ENCODE peak calls at places on chromosome 14, in four cellular contexts. H is IMR-90, U is H9, I is H1. W is an unnamed sample.

GRCh38 chr14:28676481-28676880 is 90.1 kb upstream of the FOXG1 start:
- DNase-seq in U (no peak), I (no peak), H (peak), W (peak)

GRCh38 chr14:74836251-74836957 is 39.5 kb downstream of the PROX2 start:
- DNase-seq in I (no peak), H (peak), U (no peak), W (no peak)

GRCh38 chr14:24145700-24146621 is at the start of gene PSME2:
- DNase-seq in H (peak), I (no peak), U (no peak), W (no peak)

GRCh38 chr14:62097824-62098223 is 335.6 kb downstream of the SNAPC1 start:
- DNase-seq in I (no peak), U (no peak), H (no peak), W (peak)

GRCh38 chr14:84750284-84750683 is 779.7 kb upstream of the FLRT2 start:
- DNase-seq in U (no peak), I (no peak), H (no peak), W (peak)

GRCh38 chr14:104855532-104856090 is 9.5 kb upstream of the CEP170B start:
- DNase-seq in I (no peak), U (no peak), H (no peak), W (no peak)

GRCh38 chr14:103576371-103577024 is 13.7 kb downstream of the COA8 start:
- DNase-seq in H (peak), U (peak), I (no peak), W (peak)

GRCh38 chr14:24948261-24948847 is 101.6 kb downstream of the STXBP6 start:
- DNase-seq in U (no peak), I (no peak), H (no peak), W (peak)

GRCh38 chr14:88507208-88507607 is 47.6 kb downstream of the PTPN21 start:
- DNase-seq in H (no peak), I (no peak), U (no peak), W (no peak)
- H4K5ac ChIP-seq in H (no peak), I (no peak), U (no peak), W (no peak)

GRCh38 chr14:22929104-22929847 is at the start of gene PRMT5:
- DNase-seq in H (peak), I (peak), U (peak), W (peak)
- H2BK5ac ChIP-seq in H (peak), I (peak), U (no peak), W (peak)

GRCh38 chr14:59161571-59162175 is 26.8 kb upstream of the DAAM1 start:
- DNase-seq in U (no peak), I (no peak), H (peak), W (peak)
- H4K5ac ChIP-seq in U (no peak), I (no peak), H (no peak), W (no peak)

GRCh38 chr14:64821651-64822050 is 58.1 kb downstream of the SPTB start:
- DNase-seq in H (no peak), I (no peak), U (no peak), W (peak)
- H2BK5ac ChIP-seq in H (no peak), I (no peak), U (no peak), W (no peak)

DNA sequence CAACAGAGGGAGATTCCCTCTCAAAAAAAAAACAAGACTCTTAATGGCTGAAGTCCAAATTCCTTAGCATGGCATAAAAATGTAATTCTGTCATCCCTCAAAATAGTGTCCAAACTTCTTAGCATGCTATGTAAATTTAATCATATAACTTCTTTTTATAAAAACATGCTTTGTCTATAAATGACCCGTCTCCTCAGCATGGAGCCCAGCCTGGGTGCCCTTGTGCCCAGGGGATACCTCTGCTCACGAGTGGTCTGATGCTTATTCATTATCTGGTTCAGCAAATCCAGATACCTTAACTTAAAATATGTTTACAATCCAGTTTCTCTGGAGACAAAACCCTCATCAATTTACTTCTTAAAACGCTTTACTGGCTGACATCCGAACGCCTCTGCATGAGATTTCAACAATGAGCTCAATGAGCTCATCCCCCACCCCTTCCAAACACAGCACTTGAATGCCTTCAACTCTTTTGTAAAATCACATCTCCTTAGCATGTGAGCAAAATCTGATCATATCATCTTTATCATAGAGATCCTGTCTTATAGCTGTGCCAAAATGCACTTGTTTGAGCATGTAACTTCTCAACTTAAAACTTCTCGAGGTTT is 15.7 kb downstream of the RTL1 start:
- DNase-seq in U (no peak), H (no peak), I (no peak), W (no peak)
- H4K5ac ChIP-seq in U (no peak), H (no peak), I (no peak), W (no peak)

DNA sequence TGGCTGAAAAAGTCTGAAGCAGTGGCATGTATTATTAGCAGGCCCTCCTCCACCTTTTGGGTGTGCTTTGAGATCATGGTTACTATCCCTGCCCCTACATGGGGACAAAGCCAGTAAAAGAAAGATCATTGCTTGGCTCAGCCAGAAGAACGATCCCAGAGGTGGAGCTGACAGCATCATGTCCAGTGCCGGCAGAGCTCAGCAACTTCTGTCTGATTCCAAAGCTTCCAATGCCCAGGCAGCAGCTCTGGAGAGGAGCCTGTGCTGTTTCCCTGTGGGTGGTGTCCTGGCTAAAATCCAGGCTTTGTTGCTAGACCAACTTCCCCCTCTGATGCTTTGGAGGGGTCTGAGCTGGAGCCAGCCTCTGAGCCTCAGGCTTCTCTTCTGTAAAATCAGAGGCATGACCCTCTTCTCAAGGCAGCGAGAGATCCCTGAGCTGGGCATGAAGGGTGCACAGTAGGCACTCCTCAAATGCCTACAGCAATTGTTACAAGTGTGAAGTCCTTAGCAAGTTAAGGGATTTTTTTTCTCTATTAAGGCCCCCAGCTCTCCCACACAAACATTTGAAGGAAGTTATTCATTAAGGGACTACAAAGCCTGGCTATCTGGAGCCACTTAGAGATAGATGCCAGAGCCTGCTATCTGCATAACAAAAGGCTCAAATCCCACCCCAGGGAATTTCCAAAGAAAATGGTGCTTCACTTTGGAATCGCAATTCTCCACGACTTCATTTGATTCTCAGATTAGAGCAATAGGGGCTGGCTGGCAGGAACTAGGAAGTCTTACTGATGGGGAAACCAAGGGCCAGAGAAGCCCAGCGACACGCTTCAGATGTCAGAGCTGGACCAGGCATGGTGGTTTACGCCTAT is 10.9 kb upstream of the GSC start:
- DNase-seq in H (no peak), U (peak), I (no peak), W (peak)
- H2BK5ac ChIP-seq in H (no peak), U (no peak), I (no peak), W (peak)

GRCh38 chr14:99077844-99078236 is 194.2 kb downstream of the BCL11B start:
- DNase-seq in U (peak), I (no peak), H (no peak), W (no peak)

GRCh38 chr14:99080306-99080705 is 191.7 kb downstream of the BCL11B start:
- DNase-seq in I (no peak), U (peak), H (no peak), W (no peak)

GRCh38 chr14:99077076-99077843 is 194.7 kb downstream of the BCL11B start:
- DNase-seq in U (no peak), I (no peak), H (no peak), W (no peak)

GRCh38 chr14:99079061-99079727 is 192.8 kb downstream of the BCL11B start:
- DNase-seq in I (no peak), H (no peak), U (peak), W (no peak)

DNA sequence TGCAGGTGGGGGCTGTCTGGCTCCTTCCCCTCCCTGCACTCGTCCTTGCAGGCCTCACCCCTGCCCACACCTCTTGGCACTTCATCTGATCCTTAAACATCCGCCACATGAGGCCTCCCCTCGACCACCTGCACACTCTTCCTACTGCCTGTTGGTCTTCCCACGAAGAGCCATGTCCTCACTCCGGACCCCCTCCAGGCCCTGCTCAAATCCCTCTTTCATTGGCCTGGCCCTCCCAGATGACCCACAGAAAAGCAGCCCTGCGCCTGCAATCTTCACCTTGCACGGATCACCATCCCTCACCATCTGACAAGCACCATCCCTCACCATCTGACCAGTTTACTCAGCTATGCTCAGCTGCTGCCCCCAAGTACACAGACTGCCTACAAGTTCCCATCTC is 193.6 kb downstream of the BCL11B start:
- DNase-seq in I (no peak), H (no peak), U (peak), W (no peak)
- H4K5ac ChIP-seq in I (no peak), H (no peak), U (no peak), W (no peak)

GRCh38 chr14:96267336-96267735 is 11.3 kb downstream of the BDKRB1 start:
- DNase-seq in H (peak), I (no peak), U (peak), W (peak)
- H2BK5ac ChIP-seq in H (peak), I (no peak), U (no peak), W (no peak)

W was measured in mesendoderm.